ENCODE peak calls at places on chromosomes 5 and 9, in five cellular contexts. Y is A549, F is neural progenitor cell, M is fibroblast of lung, D is keratinocyte. G is an unnamed sample.

GRCh38 chr5:68356623-68357022 is 141.1 kb downstream of the PIK3R1 start:
- DNase-seq in D (no peak), M (no peak), Y (no peak), F (no peak), G (no peak)

GRCh38 chr9:5750569-5750968 is 82.3 kb downstream of the ERMP1 start:
- DNase-seq in D (no peak), Y (no peak), M (no peak), F (no peak), G (no peak)

GRCh38 chr9:117835798-117836197 is 131.6 kb downstream of the TLR4 start:
- DNase-seq in F (no peak), M (no peak), Y (no peak), D (no peak), G (no peak)

GRCh38 chr5:14501353-14502162 is 80.0 kb upstream of the OTULINL start:
- DNase-seq in F (no peak), Y (no peak), M (no peak), D (no peak), G (no peak)

GRCh38 chr9:12604154-12604825 is 88.9 kb upstream of the TYRP1 start:
- DNase-seq in D (no peak), F (no peak), Y (peak; percentile 5), M (peak; percentile 31), G (no peak)

GRCh38 chr5:135887881-135888614 is 7.6 kb downstream of the IL9 start:
- DNase-seq in F (peak; percentile 70), M (peak; percentile 33), D (no peak), Y (peak; percentile 40), G (peak; percentile 69)

GRCh38 chr9:15213249-15213648 is 93.8 kb downstream of the TTC39B start:
- DNase-seq in Y (no peak), M (no peak), F (no peak), D (no peak), G (no peak)

GRCh38 chr5:179361204-179361603 is 15.9 kb upstream of the ADAMTS2 start:
- DNase-seq in D (no peak), Y (no peak), M (no peak), F (no peak), G (no peak)

GRCh38 chr9:13614060-13614459 is 334.6 kb upstream of the MPDZ start:
- DNase-seq in M (no peak), Y (no peak), F (no peak), D (no peak), G (no peak)

GRCh38 chr5:177477701-177478477 is 4.5 kb upstream of the DBN1 start:
- DNase-seq in F (no peak), Y (no peak), D (no peak), M (no peak), G (no peak)

GRCh38 chr5:59491944-59492343 is 401.6 kb downstream of the PDE4D start:
- DNase-seq in M (peak; percentile 60), D (no peak), Y (no peak), F (no peak), G (no peak)
- H3K4me2 ChIP-seq in M (no peak overlapping the region), D (no peak overlapping the region), Y (peak overlapping the region; percentile 24), F (no peak overlapping the region), G (no peak overlapping the region)

GRCh38 chr9:132164604-132165362 is 2.9 kb downstream of the NTNG2 start:
- DNase-seq in M (peak; percentile 86), Y (no peak), D (no peak), F (peak; percentile 43), G (no peak)
- H3K4me2 ChIP-seq in M (no peak overlapping the region), Y (peak overlapping the region; percentile 37), D (no peak overlapping the region), F (peak overlapping the region; percentile 100), G (peak overlapping the region; percentile 0)

DNA sequence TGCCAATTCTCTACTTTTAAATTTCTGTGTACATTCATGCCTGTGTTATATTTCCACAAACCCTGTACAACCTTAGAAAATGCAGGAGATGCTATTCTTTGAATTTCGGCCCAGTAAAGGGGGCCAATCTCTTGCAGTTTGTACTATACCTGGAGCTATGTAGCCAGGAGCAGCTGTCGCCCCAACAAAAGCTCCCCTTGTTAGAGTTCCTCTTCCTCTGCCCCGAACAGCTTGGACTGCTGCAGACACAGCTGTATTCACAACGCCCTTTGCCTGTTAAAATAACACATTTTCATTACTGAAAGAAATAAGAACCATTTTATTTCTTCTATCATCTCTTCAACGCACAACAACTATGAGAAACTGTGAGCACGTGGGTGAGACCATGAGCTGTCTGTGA is 99.2 kb downstream of the GPR21 start:
- DNase-seq in M (no peak), D (no peak), F (no peak), Y (no peak), G (no peak)
- H3K4me2 ChIP-seq in M (no peak overlapping the region), D (no peak overlapping the region), F (no peak overlapping the region), Y (no peak overlapping the region), G (no peak overlapping the region)

GRCh38 chr9:37392272-37392671 is 30.2 kb upstream of the GRHPR start:
- DNase-seq in M (no peak), D (no peak), Y (no peak), F (peak; percentile 20), G (peak; percentile 58)

GRCh38 chr9:37399336-37399735 is 23.2 kb upstream of the GRHPR start:
- DNase-seq in D (no peak), M (no peak), F (no peak), Y (no peak), G (no peak)

GRCh38 chr9:37395229-37395628 is 27.3 kb upstream of the GRHPR start:
- DNase-seq in Y (no peak), D (no peak), M (no peak), F (no peak), G (no peak)

GRCh38 chr9:37398464-37399025 is 24.0 kb upstream of the GRHPR start:
- DNase-seq in D (no peak), M (no peak), F (no peak), Y (no peak), G (no peak)

DNA sequence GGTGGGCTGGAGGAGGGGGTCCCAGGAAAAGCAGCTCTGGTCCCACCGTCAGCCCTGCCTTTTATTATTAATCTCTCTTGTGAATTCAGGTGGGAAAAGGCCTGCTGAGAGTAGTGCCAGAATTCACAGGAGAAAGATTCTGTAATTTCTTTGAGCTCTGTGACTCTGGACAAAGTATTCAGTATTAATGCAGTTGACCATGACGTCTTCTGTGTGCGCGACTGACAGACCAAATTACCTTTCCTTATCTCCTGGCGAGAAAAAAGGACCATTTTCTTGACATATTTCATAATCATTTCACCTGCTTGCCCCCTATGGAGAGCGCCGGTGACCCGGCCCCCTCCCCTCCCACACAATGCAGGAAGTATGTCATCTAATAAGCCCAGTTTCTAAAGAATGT is 26.8 kb upstream of the GRHPR start:
- DNase-seq in M (no peak), F (no peak), D (no peak), Y (no peak), G (no peak)
- H3K4me2 ChIP-seq in M (no peak overlapping the region), F (no peak overlapping the region), D (no peak overlapping the region), Y (no peak overlapping the region), G (no peak overlapping the region)

DNA sequence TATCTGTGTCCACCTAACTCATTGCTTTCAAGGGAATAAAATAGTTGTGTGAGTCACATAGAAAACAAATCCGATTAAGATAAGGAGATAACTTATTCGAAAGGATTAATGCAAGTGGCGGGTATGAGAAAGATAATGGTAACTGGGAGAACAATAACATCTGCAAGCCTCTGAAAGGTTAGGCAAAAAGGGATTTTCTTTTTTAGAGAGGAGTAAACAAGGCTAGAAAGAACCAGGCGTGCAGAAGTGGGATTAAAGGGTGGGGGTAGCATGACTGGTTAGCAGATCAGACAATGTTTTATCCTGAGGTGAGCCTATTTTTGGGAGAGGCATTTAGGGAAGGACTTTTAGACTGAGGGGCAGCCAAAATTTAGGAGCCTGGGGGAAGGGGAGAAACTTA is 34.7 kb upstream of the JMY start:
- DNase-seq in M (no peak), F (peak; percentile 6), D (no peak), Y (no peak), G (no peak)
- H3K4me2 ChIP-seq in M (no peak overlapping the region), F (peak overlapping the region; percentile 30), D (no peak overlapping the region), Y (no peak overlapping the region), G (no peak overlapping the region)

G was measured in H9.